ENCODE peak calls at places on chromosomes 12 and 14, in five cellular contexts. N is K562; F is left colon; L is stimulated activated CD8-positive, alpha-beta memory T cell treated with anti-CD3 and anti-CD28 coated beads, Interleukin-7, amount 100 ng/mL, for 48 hours; E is activated gamma-delta T cell treated with Interleukin-2 at 50 U/mL for 16 hours. R is an unnamed sample.

GRCh38 chr12:106329231-106329985 is 26.9 kb downstream of the TCP11L2 start:
- DNase-seq in N (no peak), F (peak; percentile 10), L (no peak), E (no peak), R (no peak)

GRCh38 chr14:55336161-55336560 is 64.9 kb downstream of the FBXO34 start:
- DNase-seq in N (no peak), F (peak; percentile 46), L (no peak), E (peak; percentile 19), R (no peak)

GRCh38 chr12:122062832-122063690 is 15.5 kb upstream of the MLXIP start:
- DNase-seq in N (peak; percentile 59), F (peak; percentile 64), L (no peak), E (no peak), R (peak; percentile 68)

GRCh38 chr12:6774557-6775062 is 2.3 kb downstream of the LAG3 start:
- DNase-seq in N (no peak), F (no peak), L (no peak), E (peak; percentile 61), R (no peak)

GRCh38 chr12:57735952-57736742 is 2.4 kb downstream of the AGAP2 start:
- DNase-seq in N (peak; percentile 85), F (no peak), L (no peak), E (no peak), R (no peak)

GRCh38 chr14:75363570-75364227 is 64.1 kb upstream of the JDP2 start:
- DNase-seq in N (no peak), F (no peak), L (no peak), E (no peak), R (no peak)

GRCh38 chr12:55829967-55830600 is 697 bp upstream of the DNAJC14 start:
- DNase-seq in N (peak; percentile 60), F (peak; percentile 70), L (no peak), E (peak; percentile 47), R (no peak)

GRCh38 chr12:31591308-31591901 is 469 bp upstream of the DENND5B start:
- DNase-seq in N (peak; percentile 17), F (peak; percentile 17), L (no peak), E (no peak), R (no peak)

GRCh38 chr12:72677187-72677586 is 405.0 kb downstream of the TRHDE start:
- DNase-seq in N (no peak), F (no peak), L (no peak), E (no peak), R (no peak)

GRCh38 chr12:120844768-120845449 is 59.2 kb downstream of the SPPL3 start:
- DNase-seq in N (no peak), F (no peak), L (no peak), E (no peak), R (no peak)

GRCh38 chr12:47762850-47763440 is 4.3 kb upstream of the RAPGEF3 start:
- DNase-seq in N (no peak), F (no peak), L (no peak), E (no peak), R (no peak)

GRCh38 chr12:118402251-118402650 is 25.9 kb downstream of the SUDS3 start:
- DNase-seq in N (no peak), F (no peak), L (no peak), E (no peak), R (no peak)

GRCh38 chr12:114817491-114818440 is 133.8 kb upstream of the TBX3 start:
- DNase-seq in N (no peak), F (no peak), L (no peak), E (no peak), R (no peak)

GRCh38 chr12:9710584-9711375 is 22.1 kb downstream of the CLECL1 start:
- DNase-seq in N (no peak), F (no peak), L (no peak), E (no peak), R (no peak)

GRCh38 chr12:14111230-14111865 is 129.9 kb upstream of the GRIN2B start:
- DNase-seq in N (no peak), F (peak; percentile 19), L (no peak), E (no peak), R (no peak)

GRCh38 chr14:24609667-24610344 is at the start of gene GZMH:
- DNase-seq in N (no peak), F (no peak), L (no peak), E (no peak), R (no peak)

GRCh38 chr14:64294672-64295413 is 672 bp upstream of the ESR2 start:
- DNase-seq in N (peak; percentile 75), F (peak; percentile 87), L (peak; percentile 67), E (peak; percentile 79), R (peak; percentile 14)

GRCh38 chr12:47767197-47767724 is 5.8 kb upstream of the SLC48A1 start:
- DNase-seq in N (peak; percentile 58), F (peak; percentile 54), L (no peak), E (peak; percentile 71), R (peak; percentile 60)

GRCh38 chr14:71942904-71943694 is 10.9 kb downstream of the RGS6 start:
- DNase-seq in N (no peak), F (no peak), L (no peak), E (no peak), R (peak; percentile 53)

GRCh38 chr14:20986811-20987210 is 3.0 kb upstream of the METTL17 start:
- DNase-seq in N (peak; percentile 19), F (no peak), L (no peak), E (no peak), R (no peak)

GRCh38 chr14:44040561-44040960 is 466.5 kb downstream of the FSCB start:
- DNase-seq in N (no peak), F (no peak), L (no peak), E (no peak), R (no peak)

GRCh38 chr14:91418387-91419043 is 895 bp upstream of the CCDC88C start:
- DNase-seq in N (peak; percentile 41), F (peak; percentile 82), L (peak; percentile 67), E (peak; percentile 83), R (peak; percentile 63)

R was measured in GDM1.